ENCODE peak calls at places on chromosomes 16 and 17, in six cellular contexts. S is WERI-Rb-1, W is spleen, Z is lung, C is cardiac muscle cell, Y is fibroblast of lung. A is an unnamed sample.

GRCh38 chr16:57165923-57166322 is 19.9 kb downstream of the PSME3IP1 start:
- DNase-seq in Z (no peak), S (no peak), C (no peak), Y (peak; percentile 44), W (no peak), A (no peak)

GRCh38 chr16:57815987-57816745 is 13.9 kb upstream of the KIFC3 start:
- DNase-seq in Y (peak; percentile 97), S (peak; percentile 56), C (peak; percentile 51), W (peak; percentile 86), Z (peak; percentile 90), A (no peak)

GRCh38 chr17:45336390-45337182 is 19.8 kb upstream of the MAP3K14 start:
- DNase-seq in S (peak; percentile 4), C (no peak), Z (no peak), W (peak; percentile 54), Y (no peak), A (no peak)

GRCh38 chr17:56316604-56317003 is 163.3 kb downstream of the ANKFN1 start:
- DNase-seq in Z (no peak), Y (no peak), C (no peak), W (no peak), S (no peak), A (no peak)

GRCh38 chr16:89175280-89176146 is 4.0 kb downstream of the CDH15 start:
- DNase-seq in S (no peak), Y (no peak), C (no peak), Z (no peak), W (no peak), A (no peak)

GRCh38 chr16:10594312-10594950 is 14.0 kb upstream of the EMP2 start:
- DNase-seq in W (no peak), C (no peak), Y (no peak), S (no peak), Z (peak; percentile 61), A (no peak)

GRCh38 chr17:38815576-38816193 is 9.4 kb downstream of the CWC25 start:
- DNase-seq in Z (no peak), C (no peak), W (no peak), Y (peak; percentile 87), S (no peak), A (no peak)

GRCh38 chr17:41308251-41308917 is 725 bp downstream of the KRTAP16-1 start:
- DNase-seq in W (peak; percentile 96), Y (no peak), S (no peak), C (no peak), Z (no peak), A (peak; percentile 93)

GRCh38 chr16:46920402-46921068 is 36.4 kb downstream of the GPT2 start:
- DNase-seq in C (no peak), S (no peak), W (no peak), Z (peak; percentile 73), Y (no peak), A (no peak)

GRCh38 chr16:9099131-9099625 is 7.7 kb downstream of the HAPSTR1 start:
- DNase-seq in Y (peak; percentile 59), W (peak; percentile 70), Z (peak; percentile 48), C (no peak), S (no peak), A (peak; percentile 31)

GRCh38 chr17:75785016-75785769 is 587 bp downstream of the UNK start:
- DNase-seq in W (peak; percentile 87), S (peak; percentile 96), Z (peak; percentile 92), C (peak; percentile 74), Y (peak; percentile 84), A (no peak)

GRCh38 chr16:3868556-3868955 is 12.0 kb downstream of the CREBBP start:
- DNase-seq in S (no peak), Z (no peak), W (no peak), Y (no peak), C (no peak), A (no peak)
- H3K9me3 ChIP-seq in S (no peaks in the 10 kb centered on the region), Z (no peaks in the 10 kb centered on the region), W (no peaks in the 10 kb centered on the region), Y (no peaks in the 10 kb centered on the region), C (no peaks in the 10 kb centered on the region), A (no peaks in the 10 kb centered on the region)

GRCh38 chr17:28110184-28110583 is 67.7 kb downstream of the NLK start:
- DNase-seq in Z (no peak), S (no peak), C (no peak), W (no peak), Y (no peak), A (no peak)
- H3K27ac ChIP-seq in Z (no peak overlapping the region), S (no peak overlapping the region), C (no peak overlapping the region), W (no peak overlapping the region), Y (no peak overlapping the region), A (no peak overlapping the region)

GRCh38 chr17:79113699-79114098 is 39.1 kb downstream of the ENGASE start:
- DNase-seq in C (no peak), S (no peak), W (no peak), Z (no peak), Y (no peak), A (no peak)

GRCh38 chr17:79115487-79115886 is 40.9 kb downstream of the ENGASE start:
- DNase-seq in Y (no peak), Z (no peak), S (no peak), W (no peak), C (no peak), A (no peak)

GRCh38 chr17:79116575-79117368 is 42.1 kb downstream of the ENGASE start:
- DNase-seq in Z (no peak), Y (no peak), C (no peak), W (no peak), S (no peak), A (no peak)

GRCh38 chr17:79112471-79112870 is 37.8 kb downstream of the ENGASE start:
- DNase-seq in C (no peak), S (no peak), Y (no peak), W (no peak), Z (no peak), A (no peak)

DNA sequence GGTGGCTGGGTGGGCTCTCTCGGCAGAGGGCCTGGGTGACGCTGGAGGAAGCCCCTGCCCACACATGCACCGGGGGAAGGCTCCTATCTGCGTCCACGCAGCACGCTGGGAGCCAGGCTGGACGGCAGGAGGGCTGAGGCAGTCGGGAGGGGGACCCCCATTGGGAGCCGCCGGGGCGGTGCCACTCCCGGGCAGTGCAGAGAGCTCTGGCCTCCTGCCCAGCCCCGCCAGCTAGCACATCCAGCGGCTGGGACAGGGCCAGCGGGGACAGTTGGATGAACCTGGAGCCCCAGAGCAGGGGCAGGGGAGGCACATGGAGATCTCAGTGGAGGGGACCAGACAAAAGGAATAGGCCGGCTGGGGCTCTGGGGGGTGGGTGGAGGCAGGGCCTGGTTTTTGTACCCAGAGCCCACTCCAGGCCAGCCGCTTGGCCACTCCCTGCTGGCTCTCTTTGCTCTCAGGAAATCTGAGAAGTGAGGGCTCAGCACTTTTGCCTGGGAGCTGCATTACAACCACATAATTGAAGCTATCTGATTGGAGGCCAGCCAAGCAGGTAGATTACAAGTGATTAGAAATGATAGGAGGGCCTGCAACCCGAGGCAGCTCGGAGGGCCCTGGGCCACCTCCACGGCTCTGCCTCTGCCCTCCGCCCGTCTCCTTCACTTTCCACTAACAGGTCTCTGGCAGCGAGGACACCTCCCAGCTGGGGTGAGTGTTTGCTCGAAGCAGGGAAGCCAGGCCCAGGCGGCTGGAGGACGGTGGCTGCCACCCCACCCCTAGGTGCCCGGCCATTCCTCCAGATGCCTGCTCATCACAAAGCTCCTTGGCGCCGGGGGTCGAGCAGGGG is 40.1 kb downstream of the ENGASE start:
- DNase-seq in Z (peak; percentile 67), S (peak; percentile 69), C (peak; percentile 47), Y (no peak), W (no peak), A (no peak)
- H3K9me3 ChIP-seq in Z (no peaks in the 10 kb centered on the region), S (no peaks in the 10 kb centered on the region), C (no peaks in the 10 kb centered on the region), Y (no peaks in the 10 kb centered on the region), W (no peaks in the 10 kb centered on the region), A (no peaks in the 10 kb centered on the region)

DNA sequence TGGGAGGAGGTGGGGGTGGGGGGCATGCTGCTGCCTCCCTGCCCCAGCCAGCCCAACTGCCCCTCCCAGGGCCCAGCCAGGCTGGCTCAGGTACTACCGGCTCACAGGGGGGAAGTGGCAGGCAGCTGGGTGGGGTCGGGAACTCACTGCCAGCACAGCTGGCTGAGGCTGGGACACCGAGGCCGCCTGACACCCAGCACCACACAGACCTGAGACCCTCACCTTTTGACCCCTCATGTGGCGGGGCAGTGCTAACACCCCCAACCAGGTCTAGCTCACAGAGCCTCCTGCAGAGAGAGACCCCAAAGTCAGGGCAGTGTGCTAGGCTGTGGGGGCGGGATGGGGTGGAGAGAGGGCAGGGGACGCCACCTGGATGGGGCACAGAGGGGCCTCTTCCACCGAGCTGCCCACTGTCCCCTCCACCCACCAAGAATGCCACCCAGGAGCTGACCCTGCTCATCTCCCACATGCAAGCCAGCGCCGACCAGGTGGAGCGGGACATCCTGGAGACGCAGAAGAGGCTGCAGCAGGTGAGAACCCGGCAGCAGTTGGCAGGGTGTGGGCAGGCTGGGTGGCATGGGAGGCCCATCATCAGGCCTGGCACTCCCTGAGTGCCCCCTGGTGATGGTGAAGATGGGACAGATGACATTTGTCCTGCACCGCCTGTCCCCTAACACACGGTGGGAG is 3.0 kb downstream of the EVPLL start:
- DNase-seq in S (no peak), C (no peak), W (peak; percentile 47), Y (no peak), Z (no peak), A (no peak)
- H3K27ac ChIP-seq in S (no peak overlapping the region), C (no peak overlapping the region), W (no peak overlapping the region), Y (no peak overlapping the region), Z (no peak overlapping the region), A (no peak overlapping the region)

GRCh38 chr16:68563631-68564366 is 24.7 kb downstream of the ZFP90 start:
- DNase-seq in Y (no peak), W (no peak), C (no peak), S (no peak), Z (no peak), A (peak; percentile 16)

GRCh38 chr16:68564367-68564985 is 25.4 kb downstream of the ZFP90 start:
- DNase-seq in Z (no peak), W (no peak), Y (peak; percentile 32), C (peak; percentile 1), S (no peak), A (peak; percentile 12)
- H3K9me3 ChIP-seq in Z (peaks cover 37% of the 10 kb centered on the region), W (peaks cover 100% of the 10 kb centered on the region), Y (peaks cover 8% of the 10 kb centered on the region), C (peaks cover 43% of the 10 kb centered on the region), S (peaks cover 67% of the 10 kb centered on the region), A (peaks cover 98% of the 10 kb centered on the region)

GRCh38 chr16:22213236-22213635 is 7.2 kb downstream of the EEF2K start:
- DNase-seq in C (no peak), W (no peak), Z (no peak), Y (no peak), S (no peak), A (no peak)

GRCh38 chr16:22213801-22214200 is 7.7 kb downstream of the EEF2K start:
- DNase-seq in S (peak; percentile 81), W (no peak), Z (no peak), C (no peak), Y (no peak), A (no peak)

GRCh38 chr16:22207715-22208360 is 1.8 kb downstream of the EEF2K start:
- DNase-seq in Z (no peak), C (no peak), W (no peak), S (no peak), Y (no peak), A (no peak)

GRCh38 chr16:22210285-22210684 is 4.2 kb downstream of the EEF2K start:
- DNase-seq in C (no peak), W (no peak), S (no peak), Y (no peak), Z (no peak), A (no peak)

GRCh38 chr16:22210854-22211253 is 4.8 kb downstream of the EEF2K start:
- DNase-seq in C (no peak), Y (peak; percentile 37), Z (no peak), W (no peak), S (no peak), A (no peak)
- H3K27ac ChIP-seq in C (no peak overlapping the region), Y (no peak overlapping the region), Z (no peak overlapping the region), W (no peak overlapping the region), S (peak overlapping the region; percentile 76), A (no peak overlapping the region)

A was measured in CD4-positive, CD25-positive, alpha-beta regulatory T cell.